ENCODE peak calls at places on chromosome 9, in nine cellular contexts. C is HCT116, G is neural progenitor cell, Y is breast epithelium, K is body of pancreas, R is H7, I is DND-41, S is upper lobe of right lung, B is kidney epithelial cell. J is an unnamed sample.

GRCh38 chr9:1238407-1238806 is 188.2 kb downstream of the DMRT2 start:
- DNase-seq in K (no peak), S (no peak), R (no peak), B (no peak), C (no peak), Y (no peak), G (no peak), I (no peak), J (no peak)

GRCh38 chr9:71929223-71929622 is 17.8 kb downstream of the C9orf85 start:
- DNase-seq in S (no peak), Y (no peak), K (no peak), R (no peak), C (no peak), I (no peak), G (no peak), B (no peak), J (no peak)

GRCh38 chr9:124553738-124554137 is 46.5 kb upstream of the NR5A1 start:
- DNase-seq in I (no peak), S (no peak), Y (no peak), B (no peak), K (no peak), G (no peak), C (no peak), R (no peak), J (peak; percentile 14)

GRCh38 chr9:35027871-35028270 is 38.3 kb downstream of the DNAJB5 start:
- DNase-seq in Y (no peak), G (no peak), R (no peak), S (no peak), K (no peak), B (no peak), C (no peak), I (no peak), J (no peak)

GRCh38 chr9:123796073-123796472 is 133.9 kb downstream of the DENND1A start:
- DNase-seq in K (no peak), I (no peak), Y (no peak), R (no peak), S (no peak), G (no peak), C (no peak), B (no peak), J (no peak)

GRCh38 chr9:3507395-3508077 is 18.3 kb downstream of the RFX3 start:
- DNase-seq in C (no peak), S (no peak), K (no peak), Y (no peak), R (no peak), B (no peak), G (no peak), I (no peak), J (no peak)

GRCh38 chr9:127223810-127224177 is 40.8 kb upstream of the GARNL3 start:
- DNase-seq in C (no peak), R (peak; percentile 71), G (no peak), K (peak; percentile 33), B (no peak), Y (peak; percentile 28), I (no peak), S (no peak), J (no peak)

GRCh38 chr9:129998491-129999122 is 44.4 kb downstream of the FNBP1 start:
- DNase-seq in R (no peak), G (no peak), K (no peak), C (no peak), B (no peak), S (no peak), I (no peak), Y (no peak), J (no peak)

GRCh38 chr9:137311971-137312851 is 10.1 kb upstream of the NRARP start:
- DNase-seq in R (peak; percentile 70), K (peak; percentile 86), G (no peak), C (no peak), Y (no peak), S (peak; percentile 53), B (no peak), I (no peak), J (no peak)

GRCh38 chr9:96442491-96442890 is 7.5 kb upstream of the HABP4 start:
- DNase-seq in Y (no peak), S (no peak), K (no peak), I (no peak), R (no peak), C (no peak), G (no peak), B (no peak), J (no peak)

GRCh38 chr9:130682490-130683121 is 11.0 kb upstream of the EXOSC2 start:
- DNase-seq in C (peak; percentile 69), R (peak; percentile 90), K (peak; percentile 86), I (peak; percentile 46), S (peak; percentile 90), Y (peak; percentile 65), B (no peak), G (peak; percentile 90), J (peak; percentile 81)

GRCh38 chr9:99237356-99237755 is 15.3 kb downstream of the SEC61B start:
- DNase-seq in S (no peak), B (no peak), G (no peak), I (no peak), R (no peak), K (peak; percentile 68), Y (no peak), C (no peak), J (no peak)

GRCh38 chr9:114058688-114059046 is 19.4 kb downstream of the AMBP start:
- DNase-seq in Y (peak; percentile 14), S (peak; percentile 32), C (no peak), B (no peak), G (no peak), R (no peak), K (peak; percentile 7), I (no peak), J (no peak)

GRCh38 chr9:134275379-134275778 is 50.9 kb upstream of the RXRA start:
- DNase-seq in B (no peak), C (no peak), I (no peak), R (peak; percentile 91), K (no peak), Y (no peak), S (no peak), G (peak; percentile 43), J (no peak)

GRCh38 chr9:89750117-89750551 is 145.3 kb downstream of the GADD45G start:
- DNase-seq in S (no peak), K (no peak), G (peak; percentile 80), R (peak; percentile 76), B (no peak), Y (no peak), C (no peak), I (no peak), J (peak; percentile 36)

GRCh38 chr9:124934290-124934689 is 6.6 kb downstream of the GOLGA1 start:
- DNase-seq in K (no peak), S (no peak), R (no peak), C (no peak), Y (no peak), G (no peak), I (no peak), B (no peak), J (no peak)

GRCh38 chr9:68500457-68501158 is 40.1 kb downstream of the TMEM252 start:
- DNase-seq in C (no peak), B (no peak), K (no peak), R (no peak), S (no peak), Y (no peak), I (no peak), G (no peak), J (peak; percentile 66)

GRCh38 chr9:99368341-99369326 is 146.6 kb downstream of the SEC61B start:
- DNase-seq in C (no peak), R (peak; percentile 72), G (peak; percentile 53), B (no peak), K (peak; percentile 19), S (no peak), I (no peak), Y (no peak), J (peak; percentile 19)

GRCh38 chr9:107872457-107873192 is 383.1 kb upstream of the KLF4 start:
- DNase-seq in B (no peak), Y (no peak), G (peak; percentile 61), K (no peak), R (peak; percentile 40), S (no peak), C (no peak), I (no peak), J (no peak)

GRCh38 chr9:121286688-121286972 is 18.7 kb downstream of the GSN start:
- DNase-seq in G (no peak), S (no peak), R (no peak), Y (no peak), I (no peak), B (no peak), C (no peak), K (no peak), J (no peak)
- H3K4me3 ChIP-seq in G (peak overlapping the region; percentile 16), S (peak overlapping the region; percentile 9), R (no peak overlapping the region), Y (no peak overlapping the region), I (no peak overlapping the region), B (no peak overlapping the region), C (peak overlapping the region; percentile 32), K (no peak overlapping the region), J (no peak overlapping the region)

GRCh38 chr9:91914937-91915336 is 35.1 kb downstream of the ROR2 start:
- DNase-seq in G (no peak), K (no peak), Y (no peak), B (no peak), S (no peak), R (no peak), I (no peak), C (no peak), J (no peak)
- H3K27me3 ChIP-seq in G (no peaks in the 10 kb centered on the region), K (no peaks in the 10 kb centered on the region), Y (no peaks in the 10 kb centered on the region), B (no peaks in the 10 kb centered on the region), S (no peaks in the 10 kb centered on the region), R (peaks cover 3% of the 10 kb centered on the region), I (peaks cover 7% of the 10 kb centered on the region), C (no peaks in the 10 kb centered on the region), J (no peaks in the 10 kb centered on the region)

GRCh38 chr9:122244349-122244748 is 15.6 kb upstream of the LHX6 start:
- DNase-seq in K (no peak), Y (no peak), B (no peak), G (no peak), R (no peak), C (no peak), S (no peak), I (no peak), J (no peak)
- H3K36me3 ChIP-seq in K (peaks cover 31% of the 10 kb centered on the region), Y (peaks cover 6% of the 10 kb centered on the region), B (no peaks in the 10 kb centered on the region), G (peaks cover 4% of the 10 kb centered on the region), R (peaks cover 14% of the 10 kb centered on the region), C (peaks cover 43% of the 10 kb centered on the region), S (peaks cover 99% of the 10 kb centered on the region), I (peaks cover 71% of the 10 kb centered on the region), J (peaks cover 54% of the 10 kb centered on the region)

GRCh38 chr9:70403166-70403565 is 11.3 kb downstream of the KLF9 start:
- DNase-seq in R (no peak), K (no peak), I (no peak), G (no peak), B (no peak), Y (peak; percentile 14), C (no peak), S (no peak), J (peak; percentile 25)

GRCh38 chr9:70405808-70406445 is 8.5 kb downstream of the KLF9 start:
- DNase-seq in I (no peak), R (no peak), C (no peak), Y (peak; percentile 11), S (no peak), G (no peak), B (no peak), K (no peak), J (no peak)

GRCh38 chr9:70403618-70404025 is 10.8 kb downstream of the KLF9 start:
- DNase-seq in I (no peak), B (no peak), R (no peak), G (no peak), S (no peak), C (no peak), K (no peak), Y (peak; percentile 14), J (no peak)

GRCh38 chr9:70402213-70402612 is 12.2 kb downstream of the KLF9 start:
- DNase-seq in C (no peak), B (no peak), I (no peak), S (no peak), R (no peak), K (no peak), Y (no peak), G (no peak), J (no peak)

GRCh38 chr9:70404261-70404660 is 10.2 kb downstream of the KLF9 start:
- DNase-seq in I (no peak), R (no peak), K (no peak), G (no peak), Y (peak; percentile 15), C (no peak), B (no peak), S (no peak), J (no peak)
- H3K4me3 ChIP-seq in I (no peak overlapping the region), R (no peak overlapping the region), K (no peak overlapping the region), G (no peak overlapping the region), Y (no peak overlapping the region), C (no peak overlapping the region), B (no peak overlapping the region), S (no peak overlapping the region), J (no peak overlapping the region)

J was measured in MG63.